ENCODE peak calls at places on chromosomes 6 and 20, in six cellular contexts. C is GM06990, Y is psoas muscle, M is body of pancreas, G is sigmoid colon, X is AG04450. J is an unnamed sample.

GRCh38 chr6:111804627-111805235 is 68.5 kb downstream of the FYN start:
- DNase-seq in Y (no peak), M (peak), G (no peak), C (peak), X (no peak), J (no peak)

GRCh38 chr6:130047440-130047995 is 29.1 kb downstream of the L3MBTL3 start:
- DNase-seq in C (no peak), X (no peak), G (no peak), Y (no peak), M (no peak), J (no peak)

GRCh38 chr6:150744522-150745260 is 120.8 kb upstream of the MTHFD1L start:
- DNase-seq in M (no peak), Y (no peak), X (no peak), G (no peak), C (no peak), J (no peak)

GRCh38 chr6:133286765-133287164 is 45.6 kb downstream of the EYA4 start:
- DNase-seq in C (no peak), Y (no peak), X (no peak), G (no peak), M (no peak), J (no peak)

GRCh38 chr6:98272061-98272460 is 562.3 kb upstream of the POU3F2 start:
- DNase-seq in C (no peak), X (no peak), G (no peak), M (no peak), Y (no peak), J (no peak)

GRCh38 chr6:106997392-106998257 is 23.1 kb upstream of the CD24 start:
- DNase-seq in C (no peak), X (peak), M (peak), G (no peak), Y (no peak), J (peak)

GRCh38 chr6:42506070-42506469 is 54.3 kb upstream of the TRERF1 start:
- DNase-seq in C (no peak), X (no peak), G (no peak), M (no peak), Y (no peak), J (no peak)

GRCh38 chr6:164982389-164982788 is 327.0 kb downstream of the C6orf118 start:
- DNase-seq in X (no peak), M (no peak), C (no peak), G (no peak), Y (no peak), J (no peak)

GRCh38 chr20:37596168-37596567 is 68.5 kb upstream of the BLCAP start:
- DNase-seq in C (no peak), G (no peak), X (no peak), Y (no peak), M (no peak), J (no peak)

GRCh38 chr6:121647905-121648304 is 212.5 kb downstream of the GJA1 start:
- DNase-seq in X (peak), Y (no peak), M (no peak), G (no peak), C (no peak), J (no peak)

GRCh38 chr20:3313681-3314080 is 74.7 kb upstream of the SLC4A11 start:
- DNase-seq in X (no peak), C (no peak), M (peak), Y (no peak), G (no peak), J (no peak)

GRCh38 chr6:100382031-100382430 is 82.7 kb downstream of the SIM1 start:
- DNase-seq in G (no peak), X (no peak), C (no peak), Y (no peak), M (no peak), J (no peak)

GRCh38 chr6:44569931-44570385 is 182.5 kb downstream of the CDC5L start:
- DNase-seq in Y (peak), G (no peak), M (peak), C (no peak), X (no peak), J (no peak)

GRCh38 chr20:57896017-57896416 is 186.2 kb upstream of the PMEPA1 start:
- DNase-seq in Y (no peak), C (no peak), M (no peak), X (no peak), G (peak), J (no peak)

GRCh38 chr6:4162345-4162744 is 27.0 kb upstream of the ECI2 start:
- DNase-seq in Y (no peak), G (no peak), X (no peak), M (no peak), C (no peak), J (no peak)

GRCh38 chr20:36308986-36309385 is 2.8 kb downstream of the DLGAP4 start:
- DNase-seq in G (peak), Y (no peak), C (no peak), X (no peak), M (no peak), J (no peak)

GRCh38 chr6:115796061-115796460 is 264.6 kb downstream of the FRK start:
- DNase-seq in X (no peak), C (no peak), M (no peak), Y (no peak), G (no peak), J (no peak)

GRCh38 chr6:63805808-63806572 is 170.4 kb downstream of the PHF3 start:
- DNase-seq in M (peak), X (peak), Y (no peak), G (no peak), C (no peak), J (no peak)

GRCh38 chr20:45771182-45771759 is 20.4 kb downstream of the WFDC3 start:
- DNase-seq in X (peak), G (peak), Y (peak), M (peak), C (no peak), J (peak)

GRCh38 chr6:20746805-20747204 is 212.5 kb downstream of the CDKAL1 start:
- DNase-seq in C (no peak), M (no peak), X (no peak), Y (no peak), G (no peak), J (no peak)

GRCh38 chr20:59955131-59955796 is 3.0 kb upstream of the CDH26 start:
- DNase-seq in Y (no peak), C (no peak), X (no peak), G (no peak), M (no peak), J (no peak)

GRCh38 chr6:143733500-143733899 is 55.7 kb downstream of the PHACTR2 start:
- DNase-seq in M (no peak), X (no peak), Y (no peak), G (no peak), C (no peak), J (no peak)

GRCh38 chr6:143734641-143735063 is 56.9 kb downstream of the PHACTR2 start:
- DNase-seq in G (no peak), Y (no peak), C (no peak), M (no peak), X (no peak), J (no peak)

GRCh38 chr6:143732539-143732938 is 54.8 kb downstream of the PHACTR2 start:
- DNase-seq in Y (no peak), G (no peak), C (no peak), M (no peak), X (no peak), J (no peak)

GRCh38 chr6:143727035-143727434 is 49.3 kb downstream of the PHACTR2 start:
- DNase-seq in Y (no peak), X (no peak), C (no peak), M (no peak), G (no peak), J (no peak)

GRCh38 chr6:143731789-143732188 is 54.0 kb downstream of the PHACTR2 start:
- DNase-seq in M (no peak), C (no peak), G (no peak), Y (no peak), X (no peak), J (no peak)
- TF ChIP-seq CTCF in M (no peak), C (no peak), G (no peak), Y (no peak), X (no peak), J (no peak)

GRCh38 chr6:101645770-101646169 is 252.3 kb downstream of the GRIK2 start:
- DNase-seq in M (no peak), C (no peak), G (no peak), Y (no peak), X (no peak), J (no peak)

GRCh38 chr6:101640131-101640530 is 246.6 kb downstream of the GRIK2 start:
- DNase-seq in M (no peak), C (no peak), Y (no peak), X (no peak), G (no peak), J (no peak)
- H3K4me3 ChIP-seq in M (no peak), C (no peak), Y (no peak), X (no peak), G (no peak), J (no peak)

GRCh38 chr6:156406688-156407087 is 370.5 kb upstream of the ARID1B start:
- DNase-seq in Y (no peak), C (no peak), M (no peak), G (no peak), X (no peak), J (no peak)

GRCh38 chr6:156413156-156413555 is 364.0 kb upstream of the ARID1B start:
- DNase-seq in M (no peak), C (no peak), G (no peak), X (no peak), Y (no peak), J (no peak)

GRCh38 chr6:156406099-156406498 is 371.1 kb upstream of the ARID1B start:
- DNase-seq in C (no peak), G (no peak), M (no peak), Y (no peak), X (no peak), J (no peak)

GRCh38 chr6:156407334-156407733 is 369.8 kb upstream of the ARID1B start:
- DNase-seq in X (no peak), G (no peak), M (no peak), C (no peak), Y (no peak), J (no peak)

GRCh38 chr6:156410649-156411048 is 366.5 kb upstream of the ARID1B start:
- DNase-seq in C (no peak), Y (no peak), M (no peak), G (no peak), X (no peak), J (no peak)
- TF ChIP-seq CTCF in C (peak), Y (peak), M (no peak), G (no peak), X (peak), J (no peak)

GRCh38 chr6:161439093-161439492 is 165.2 kb upstream of the AGPAT4 start:
- DNase-seq in Y (peak), C (no peak), M (peak), X (peak), G (peak), J (no peak)

GRCh38 chr6:161436106-161436876 is 162.4 kb upstream of the AGPAT4 start:
- DNase-seq in C (no peak), M (no peak), Y (no peak), X (no peak), G (no peak), J (no peak)

GRCh38 chr6:161437851-161438250 is 164.0 kb upstream of the AGPAT4 start:
- DNase-seq in C (no peak), X (no peak), Y (no peak), M (no peak), G (no peak), J (no peak)

GRCh38 chr6:161440299-161440698 is 166.4 kb upstream of the AGPAT4 start:
- DNase-seq in G (no peak), Y (no peak), C (no peak), X (no peak), M (no peak), J (no peak)

DNA sequence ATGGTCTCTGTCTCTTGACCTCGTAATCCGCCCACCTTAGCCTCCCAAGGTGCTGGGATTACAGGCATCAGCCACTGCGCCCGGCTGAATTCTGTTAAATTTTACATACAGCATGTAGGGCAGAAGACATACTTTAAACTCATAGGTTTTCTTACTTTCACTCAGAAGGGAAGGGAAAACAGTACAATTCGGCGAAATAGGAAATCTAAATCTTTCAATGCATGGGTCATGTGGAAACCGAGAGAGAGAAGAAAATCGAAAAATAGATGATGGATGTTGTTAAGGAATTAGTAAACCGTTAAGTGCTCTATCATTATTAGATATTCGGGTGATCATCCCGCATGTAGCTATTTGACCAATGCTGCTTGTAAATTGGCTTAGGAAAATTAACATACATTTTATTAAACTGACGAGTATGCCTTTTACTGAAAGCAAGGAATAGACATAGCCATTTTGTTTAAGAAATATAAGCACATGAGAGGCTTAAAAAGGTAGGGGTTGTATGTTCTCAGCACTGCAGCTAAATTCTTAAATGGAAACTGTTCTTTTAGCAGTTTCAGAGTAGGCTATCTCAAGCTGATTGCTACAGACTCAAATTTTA is 164.7 kb upstream of the AGPAT4 start:
- DNase-seq in M (no peak), G (no peak), C (no peak), X (no peak), Y (no peak), J (no peak)
- H3K4me3 ChIP-seq in M (no peak), G (peak), C (no peak), X (no peak), Y (peak), J (no peak)

GRCh38 chr6:29831776-29832175 is 4.2 kb downstream of the HLA-G start:
- DNase-seq in M (no peak), Y (no peak), X (no peak), G (no peak), C (no peak), J (no peak)

GRCh38 chr6:29839917-29840316 is 12.3 kb downstream of the HLA-G start:
- DNase-seq in Y (no peak), C (no peak), M (no peak), X (no peak), G (no peak), J (no peak)

GRCh38 chr6:29830409-29830808 is 2.8 kb downstream of the HLA-G start:
- DNase-seq in C (no peak), M (no peak), G (no peak), Y (no peak), X (no peak), J (no peak)

GRCh38 chr6:29829766-29830165 is 2.1 kb downstream of the HLA-G start:
- DNase-seq in C (no peak), M (no peak), X (no peak), Y (no peak), G (no peak), J (no peak)

DNA sequence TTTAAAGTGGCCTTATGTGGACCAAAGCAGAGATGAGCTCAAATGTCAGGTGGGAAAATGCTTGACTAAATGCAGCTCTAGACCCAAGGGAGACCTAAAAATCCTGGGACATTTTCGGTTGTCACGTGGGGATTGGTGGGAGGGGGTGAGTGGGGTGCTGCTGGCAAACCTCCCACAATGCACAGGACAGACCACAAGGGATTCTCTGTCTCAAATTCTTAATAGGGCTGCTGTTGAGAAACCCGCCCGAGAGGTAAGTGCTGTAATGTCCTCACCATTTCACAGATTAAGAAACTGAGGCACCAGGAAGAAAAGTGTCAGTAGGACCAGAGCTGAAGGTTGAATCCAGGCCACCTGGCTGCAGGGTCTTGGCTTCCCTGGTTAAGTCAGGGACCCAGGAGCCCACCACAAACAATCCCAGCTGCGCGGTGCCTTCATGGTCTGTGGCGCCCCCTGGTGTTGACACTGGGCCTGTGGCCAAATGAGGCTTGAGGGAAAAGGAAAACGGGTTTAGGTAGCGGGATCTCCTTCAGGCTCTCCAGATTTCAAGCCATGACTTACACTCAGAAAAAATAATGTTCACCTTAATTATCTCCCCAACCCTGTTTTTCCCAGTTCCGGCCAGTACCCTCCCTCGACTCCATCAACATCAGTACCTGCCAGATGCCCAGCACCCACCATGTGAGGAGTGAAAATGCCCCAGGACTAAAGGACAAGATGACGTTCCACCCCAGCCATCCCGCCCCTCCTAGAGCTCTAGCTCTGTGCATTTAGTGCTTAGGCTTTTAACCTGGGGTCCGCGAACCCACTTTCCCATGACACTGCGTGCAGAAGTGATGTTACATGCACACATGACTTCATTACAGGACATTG is 7.2 kb downstream of the HLA-G start:
- DNase-seq in C (peak), G (no peak), M (peak), Y (peak), X (no peak), J (no peak)
- TF ChIP-seq CTCF in C (peak), G (no peak), M (peak), Y (peak), X (peak), J (peak)

DNA sequence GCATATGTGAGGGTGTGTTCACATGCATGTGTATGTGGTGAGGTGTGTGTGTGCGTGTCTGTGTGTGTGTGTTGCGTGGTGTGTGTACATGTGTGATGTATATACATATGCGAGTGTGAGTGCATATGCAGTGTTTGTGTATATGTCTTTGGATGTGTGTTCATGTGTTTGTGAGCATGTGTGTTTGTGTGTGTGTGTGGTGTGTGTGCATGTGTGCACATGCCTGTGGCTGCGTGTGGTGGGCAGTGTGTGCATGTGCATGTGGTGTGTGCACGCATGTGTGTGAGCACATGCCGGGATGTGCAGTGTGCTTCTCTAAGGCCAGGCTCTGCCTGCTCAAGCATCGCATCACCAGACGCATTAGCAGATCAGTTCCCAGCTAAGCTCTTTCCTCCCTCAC is 5.7 kb downstream of the THBS2 start:
- DNase-seq in G (no peak), X (no peak), Y (no peak), C (no peak), M (no peak), J (no peak)
- H3K4me3 ChIP-seq in G (no peak), X (no peak), Y (no peak), C (no peak), M (no peak), J (no peak)